ENCODE peak calls at places on chromosomes 3 and 15, in eight cellular contexts. One of them, this sample, is unnamed.

GRCh38 chr3:110413807-110414748 is 657.5 kb upstream of the NECTIN3 start:
- DNase-seq in activated CD4-positive, CD25-positive, alpha-beta regulatory T cell treated with anti-CD3 and anti-CD28 coated beads, Interleukin-2, amount 50 U/mL, for 72 hours: no peak
- DNase-seq in CD4-positive, alpha-beta memory T cell: no peak
- DNase-seq in WTC11: no peak
- DNase-seq in stimulated activated CD4-positive, alpha-beta T cell treated with anti-CD3 and anti-CD28 coated beads, Interleukin-1b, Interleukin-23, amount 100 ng/mL, for 24 hours: no peak
- DNase-seq in HEK293T: no peak
- DNase-seq in activated B cell treated with CpG ODN at 0.5 μM for 24 hours: no peak
- DNase-seq in activated gamma-delta T cell: no peak
- DNase-seq in this sample: no peak

GRCh38 chr3:181712190-181712504 is 422 bp downstream of the SOX2 start:
- DNase-seq in activated CD4-positive, CD25-positive, alpha-beta regulatory T cell treated with anti-CD3 and anti-CD28 coated beads, Interleukin-2, amount 50 U/mL, for 72 hours: no peak
- DNase-seq in CD4-positive, alpha-beta memory T cell: no peak
- DNase-seq in WTC11: no peak
- DNase-seq in stimulated activated CD4-positive, alpha-beta T cell treated with anti-CD3 and anti-CD28 coated beads, Interleukin-1b, Interleukin-23, amount 100 ng/mL, for 24 hours: no peak
- DNase-seq in HEK293T: no peak
- DNase-seq in activated B cell treated with CpG ODN at 0.5 μM for 24 hours: no peak
- DNase-seq in activated gamma-delta T cell: no peak
- DNase-seq in this sample: no peak

GRCh38 chr15:72851586-72851985 is 68.0 kb upstream of the ADPGK start:
- DNase-seq in activated CD4-positive, CD25-positive, alpha-beta regulatory T cell treated with anti-CD3 and anti-CD28 coated beads, Interleukin-2, amount 50 U/mL, for 72 hours: no peak
- DNase-seq in CD4-positive, alpha-beta memory T cell: no peak
- DNase-seq in WTC11: no peak
- DNase-seq in stimulated activated CD4-positive, alpha-beta T cell treated with anti-CD3 and anti-CD28 coated beads, Interleukin-1b, Interleukin-23, amount 100 ng/mL, for 24 hours: no peak
- DNase-seq in HEK293T: no peak
- DNase-seq in activated B cell treated with CpG ODN at 0.5 μM for 24 hours: no peak
- DNase-seq in activated gamma-delta T cell: no peak
- DNase-seq in this sample: no peak

GRCh38 chr3:20060924-20061323 is 20.7 kb downstream of the KAT2B start:
- DNase-seq in activated CD4-positive, CD25-positive, alpha-beta regulatory T cell treated with anti-CD3 and anti-CD28 coated beads, Interleukin-2, amount 50 U/mL, for 72 hours: no peak
- DNase-seq in CD4-positive, alpha-beta memory T cell: no peak
- DNase-seq in WTC11: no peak
- DNase-seq in stimulated activated CD4-positive, alpha-beta T cell treated with anti-CD3 and anti-CD28 coated beads, Interleukin-1b, Interleukin-23, amount 100 ng/mL, for 24 hours: no peak
- DNase-seq in HEK293T: no peak
- DNase-seq in activated B cell treated with CpG ODN at 0.5 μM for 24 hours: no peak
- DNase-seq in activated gamma-delta T cell: no peak
- DNase-seq in this sample: no peak

GRCh38 chr3:134597390-134597975 is 53.3 kb downstream of the KY start:
- DNase-seq in activated CD4-positive, CD25-positive, alpha-beta regulatory T cell treated with anti-CD3 and anti-CD28 coated beads, Interleukin-2, amount 50 U/mL, for 72 hours: no peak
- DNase-seq in CD4-positive, alpha-beta memory T cell: no peak
- DNase-seq in WTC11: no peak
- DNase-seq in stimulated activated CD4-positive, alpha-beta T cell treated with anti-CD3 and anti-CD28 coated beads, Interleukin-1b, Interleukin-23, amount 100 ng/mL, for 24 hours: no peak
- DNase-seq in HEK293T: no peak
- DNase-seq in activated B cell treated with CpG ODN at 0.5 μM for 24 hours: no peak
- DNase-seq in activated gamma-delta T cell: no peak
- DNase-seq in this sample: no peak

GRCh38 chr15:48989175-48989574 is 25.5 kb upstream of the SHC4 start:
- DNase-seq in activated CD4-positive, CD25-positive, alpha-beta regulatory T cell treated with anti-CD3 and anti-CD28 coated beads, Interleukin-2, amount 50 U/mL, for 72 hours: no peak
- DNase-seq in CD4-positive, alpha-beta memory T cell: no peak
- DNase-seq in WTC11: no peak
- DNase-seq in stimulated activated CD4-positive, alpha-beta T cell treated with anti-CD3 and anti-CD28 coated beads, Interleukin-1b, Interleukin-23, amount 100 ng/mL, for 24 hours: no peak
- DNase-seq in HEK293T: no peak
- DNase-seq in activated B cell treated with CpG ODN at 0.5 μM for 24 hours: no peak
- DNase-seq in activated gamma-delta T cell: no peak
- DNase-seq in this sample: no peak

GRCh38 chr3:186361612-186362408 is at the start of gene DGKG:
- DNase-seq in activated CD4-positive, CD25-positive, alpha-beta regulatory T cell treated with anti-CD3 and anti-CD28 coated beads, Interleukin-2, amount 50 U/mL, for 72 hours: peak; percentile 36
- DNase-seq in CD4-positive, alpha-beta memory T cell: peak; percentile 4
- DNase-seq in WTC11: peak; percentile 45
- DNase-seq in stimulated activated CD4-positive, alpha-beta T cell treated with anti-CD3 and anti-CD28 coated beads, Interleukin-1b, Interleukin-23, amount 100 ng/mL, for 24 hours: no peak
- DNase-seq in HEK293T: peak; percentile 37
- DNase-seq in activated B cell treated with CpG ODN at 0.5 μM for 24 hours: peak; percentile 64
- DNase-seq in activated gamma-delta T cell: no peak
- DNase-seq in this sample: peak; percentile 57

GRCh38 chr15:61364871-61365270 is 135.8 kb upstream of the RORA start:
- DNase-seq in activated CD4-positive, CD25-positive, alpha-beta regulatory T cell treated with anti-CD3 and anti-CD28 coated beads, Interleukin-2, amount 50 U/mL, for 72 hours: no peak
- DNase-seq in CD4-positive, alpha-beta memory T cell: no peak
- DNase-seq in WTC11: peak; percentile 78
- DNase-seq in stimulated activated CD4-positive, alpha-beta T cell treated with anti-CD3 and anti-CD28 coated beads, Interleukin-1b, Interleukin-23, amount 100 ng/mL, for 24 hours: no peak
- DNase-seq in HEK293T: no peak
- DNase-seq in activated B cell treated with CpG ODN at 0.5 μM for 24 hours: no peak
- DNase-seq in activated gamma-delta T cell: no peak
- DNase-seq in this sample: no peak

GRCh38 chr3:81339040-81339845 is 422.2 kb downstream of the GBE1 start:
- DNase-seq in activated CD4-positive, CD25-positive, alpha-beta regulatory T cell treated with anti-CD3 and anti-CD28 coated beads, Interleukin-2, amount 50 U/mL, for 72 hours: no peak
- DNase-seq in CD4-positive, alpha-beta memory T cell: no peak
- DNase-seq in WTC11: no peak
- DNase-seq in stimulated activated CD4-positive, alpha-beta T cell treated with anti-CD3 and anti-CD28 coated beads, Interleukin-1b, Interleukin-23, amount 100 ng/mL, for 24 hours: no peak
- DNase-seq in HEK293T: peak; percentile 11
- DNase-seq in activated B cell treated with CpG ODN at 0.5 μM for 24 hours: no peak
- DNase-seq in activated gamma-delta T cell: no peak
- DNase-seq in this sample: no peak

GRCh38 chr15:28260317-28260716 is 61.7 kb downstream of the HERC2 start:
- DNase-seq in activated CD4-positive, CD25-positive, alpha-beta regulatory T cell treated with anti-CD3 and anti-CD28 coated beads, Interleukin-2, amount 50 U/mL, for 72 hours: no peak
- DNase-seq in CD4-positive, alpha-beta memory T cell: no peak
- DNase-seq in WTC11: no peak
- DNase-seq in stimulated activated CD4-positive, alpha-beta T cell treated with anti-CD3 and anti-CD28 coated beads, Interleukin-1b, Interleukin-23, amount 100 ng/mL, for 24 hours: no peak
- DNase-seq in HEK293T: no peak
- DNase-seq in activated B cell treated with CpG ODN at 0.5 μM for 24 hours: no peak
- DNase-seq in activated gamma-delta T cell: no peak
- DNase-seq in this sample: no peak

GRCh38 chr3:197352382-197352781 is 54.0 kb upstream of the DLG1 start:
- DNase-seq in activated CD4-positive, CD25-positive, alpha-beta regulatory T cell treated with anti-CD3 and anti-CD28 coated beads, Interleukin-2, amount 50 U/mL, for 72 hours: no peak
- DNase-seq in CD4-positive, alpha-beta memory T cell: no peak
- DNase-seq in WTC11: no peak
- DNase-seq in stimulated activated CD4-positive, alpha-beta T cell treated with anti-CD3 and anti-CD28 coated beads, Interleukin-1b, Interleukin-23, amount 100 ng/mL, for 24 hours: no peak
- DNase-seq in HEK293T: no peak
- DNase-seq in activated B cell treated with CpG ODN at 0.5 μM for 24 hours: no peak
- DNase-seq in activated gamma-delta T cell: no peak
- DNase-seq in this sample: no peak

GRCh38 chr15:78075490-78076230 is 1.9 kb downstream of the TBC1D2B start:
- DNase-seq in activated CD4-positive, CD25-positive, alpha-beta regulatory T cell treated with anti-CD3 and anti-CD28 coated beads, Interleukin-2, amount 50 U/mL, for 72 hours: no peak
- DNase-seq in CD4-positive, alpha-beta memory T cell: no peak
- DNase-seq in WTC11: peak; percentile 33
- DNase-seq in stimulated activated CD4-positive, alpha-beta T cell treated with anti-CD3 and anti-CD28 coated beads, Interleukin-1b, Interleukin-23, amount 100 ng/mL, for 24 hours: no peak
- DNase-seq in HEK293T: peak; percentile 76
- DNase-seq in activated B cell treated with CpG ODN at 0.5 μM for 24 hours: no peak
- DNase-seq in activated gamma-delta T cell: no peak
- DNase-seq in this sample: no peak

GRCh38 chr3:120177151-120177550 is 82.9 kb upstream of the GSK3B start:
- DNase-seq in activated CD4-positive, CD25-positive, alpha-beta regulatory T cell treated with anti-CD3 and anti-CD28 coated beads, Interleukin-2, amount 50 U/mL, for 72 hours: no peak
- DNase-seq in CD4-positive, alpha-beta memory T cell: no peak
- DNase-seq in WTC11: peak; percentile 13
- DNase-seq in stimulated activated CD4-positive, alpha-beta T cell treated with anti-CD3 and anti-CD28 coated beads, Interleukin-1b, Interleukin-23, amount 100 ng/mL, for 24 hours: no peak
- DNase-seq in HEK293T: peak; percentile 21
- DNase-seq in activated B cell treated with CpG ODN at 0.5 μM for 24 hours: no peak
- DNase-seq in activated gamma-delta T cell: no peak
- DNase-seq in this sample: no peak

GRCh38 chr3:187264051-187264450 is 27.5 kb downstream of the MASP1 start:
- DNase-seq in activated CD4-positive, CD25-positive, alpha-beta regulatory T cell treated with anti-CD3 and anti-CD28 coated beads, Interleukin-2, amount 50 U/mL, for 72 hours: no peak
- DNase-seq in CD4-positive, alpha-beta memory T cell: no peak
- DNase-seq in WTC11: no peak
- DNase-seq in stimulated activated CD4-positive, alpha-beta T cell treated with anti-CD3 and anti-CD28 coated beads, Interleukin-1b, Interleukin-23, amount 100 ng/mL, for 24 hours: no peak
- DNase-seq in HEK293T: peak; percentile 6
- DNase-seq in activated B cell treated with CpG ODN at 0.5 μM for 24 hours: no peak
- DNase-seq in activated gamma-delta T cell: no peak
- DNase-seq in this sample: no peak

GRCh38 chr3:116233921-116234320 is 211.4 kb downstream of the LSAMP start:
- DNase-seq in activated CD4-positive, CD25-positive, alpha-beta regulatory T cell treated with anti-CD3 and anti-CD28 coated beads, Interleukin-2, amount 50 U/mL, for 72 hours: no peak
- DNase-seq in CD4-positive, alpha-beta memory T cell: no peak
- DNase-seq in WTC11: no peak
- DNase-seq in stimulated activated CD4-positive, alpha-beta T cell treated with anti-CD3 and anti-CD28 coated beads, Interleukin-1b, Interleukin-23, amount 100 ng/mL, for 24 hours: no peak
- DNase-seq in HEK293T: no peak
- DNase-seq in activated B cell treated with CpG ODN at 0.5 μM for 24 hours: no peak
- DNase-seq in activated gamma-delta T cell: no peak
- DNase-seq in this sample: no peak

GRCh38 chr3:8204846-8205624 is 296.6 kb upstream of the LMCD1 start:
- DNase-seq in activated CD4-positive, CD25-positive, alpha-beta regulatory T cell treated with anti-CD3 and anti-CD28 coated beads, Interleukin-2, amount 50 U/mL, for 72 hours: no peak
- DNase-seq in CD4-positive, alpha-beta memory T cell: no peak
- DNase-seq in WTC11: no peak
- DNase-seq in stimulated activated CD4-positive, alpha-beta T cell treated with anti-CD3 and anti-CD28 coated beads, Interleukin-1b, Interleukin-23, amount 100 ng/mL, for 24 hours: no peak
- DNase-seq in HEK293T: no peak
- DNase-seq in activated B cell treated with CpG ODN at 0.5 μM for 24 hours: no peak
- DNase-seq in activated gamma-delta T cell: no peak
- DNase-seq in this sample: no peak

GRCh38 chr3:134477938-134478337 is 7.8 kb downstream of the ANAPC13 start:
- DNase-seq in activated CD4-positive, CD25-positive, alpha-beta regulatory T cell treated with anti-CD3 and anti-CD28 coated beads, Interleukin-2, amount 50 U/mL, for 72 hours: no peak
- DNase-seq in CD4-positive, alpha-beta memory T cell: no peak
- DNase-seq in WTC11: no peak
- DNase-seq in stimulated activated CD4-positive, alpha-beta T cell treated with anti-CD3 and anti-CD28 coated beads, Interleukin-1b, Interleukin-23, amount 100 ng/mL, for 24 hours: no peak
- DNase-seq in HEK293T: no peak
- DNase-seq in activated B cell treated with CpG ODN at 0.5 μM for 24 hours: no peak
- DNase-seq in activated gamma-delta T cell: no peak
- DNase-seq in this sample: no peak

GRCh38 chr15:24857777-24858176 is 97.0 kb upstream of the SNRPN start:
- DNase-seq in activated CD4-positive, CD25-positive, alpha-beta regulatory T cell treated with anti-CD3 and anti-CD28 coated beads, Interleukin-2, amount 50 U/mL, for 72 hours: no peak
- DNase-seq in CD4-positive, alpha-beta memory T cell: no peak
- DNase-seq in WTC11: no peak
- DNase-seq in stimulated activated CD4-positive, alpha-beta T cell treated with anti-CD3 and anti-CD28 coated beads, Interleukin-1b, Interleukin-23, amount 100 ng/mL, for 24 hours: no peak
- DNase-seq in HEK293T: no peak
- DNase-seq in activated B cell treated with CpG ODN at 0.5 μM for 24 hours: no peak
- DNase-seq in activated gamma-delta T cell: no peak
- DNase-seq in this sample: no peak

GRCh38 chr3:175002732-175003143 is 143.6 kb downstream of the NAALADL2 start:
- DNase-seq in activated CD4-positive, CD25-positive, alpha-beta regulatory T cell treated with anti-CD3 and anti-CD28 coated beads, Interleukin-2, amount 50 U/mL, for 72 hours: no peak
- DNase-seq in CD4-positive, alpha-beta memory T cell: no peak
- DNase-seq in WTC11: no peak
- DNase-seq in stimulated activated CD4-positive, alpha-beta T cell treated with anti-CD3 and anti-CD28 coated beads, Interleukin-1b, Interleukin-23, amount 100 ng/mL, for 24 hours: no peak
- DNase-seq in HEK293T: no peak
- DNase-seq in activated B cell treated with CpG ODN at 0.5 μM for 24 hours: no peak
- DNase-seq in activated gamma-delta T cell: no peak
- DNase-seq in this sample: no peak

GRCh38 chr3:98962951-98963350 is 61.5 kb upstream of the DCBLD2 start:
- DNase-seq in activated CD4-positive, CD25-positive, alpha-beta regulatory T cell treated with anti-CD3 and anti-CD28 coated beads, Interleukin-2, amount 50 U/mL, for 72 hours: no peak
- DNase-seq in CD4-positive, alpha-beta memory T cell: no peak
- DNase-seq in WTC11: no peak
- DNase-seq in stimulated activated CD4-positive, alpha-beta T cell treated with anti-CD3 and anti-CD28 coated beads, Interleukin-1b, Interleukin-23, amount 100 ng/mL, for 24 hours: no peak
- DNase-seq in HEK293T: no peak
- DNase-seq in activated B cell treated with CpG ODN at 0.5 μM for 24 hours: no peak
- DNase-seq in activated gamma-delta T cell: no peak
- DNase-seq in this sample: no peak